ENCODE peak calls at places on chromosomes 13 and 19, in eight cellular contexts. Y is kidney epithelial cell; H is CD8-positive, alpha-beta T cell; X is AG09319; D is RWPE1; E is BE2C; Q is uterus; L is mucosa of descending colon. G is an unnamed sample.

GRCh38 chr13:80463673-80464352 is 122.9 kb upstream of the SPRY2 start:
- DNase-seq in E (no peak), Y (no peak), Q (no peak), X (no peak), D (no peak), H (no peak), L (no peak), G (no peak)

GRCh38 chr13:39561971-39562370 is 41.0 kb downstream of the LHFPL6 start:
- DNase-seq in H (no peak), Y (no peak), D (no peak), X (no peak), E (no peak), Q (no peak), L (no peak), G (no peak)

GRCh38 chr13:93375491-93375890 is 148.9 kb downstream of the GPC6 start:
- DNase-seq in H (no peak), Y (no peak), Q (no peak), L (no peak), D (no peak), X (no peak), E (no peak), G (no peak)

GRCh38 chr13:45049478-45049877 is 60.1 kb downstream of the GPALPP1 start:
- DNase-seq in H (no peak), X (no peak), L (no peak), D (no peak), E (no peak), Y (no peak), Q (no peak), G (no peak)

GRCh38 chr13:58838615-58839014 is 1207.1 kb downstream of the PCDH17 start:
- DNase-seq in Y (no peak), E (no peak), L (no peak), X (no peak), H (no peak), Q (no peak), D (no peak), G (no peak)

GRCh38 chr13:90701264-90701663 is 646.2 kb upstream of the MIR17HG start:
- DNase-seq in E (no peak), L (no peak), X (no peak), Q (no peak), Y (no peak), D (no peak), H (no peak), G (no peak)

GRCh38 chr13:21549633-21550032 is 54.3 kb downstream of the MICU2 start:
- DNase-seq in X (no peak), H (no peak), E (no peak), Y (no peak), Q (no peak), L (no peak), D (no peak), G (no peak)

GRCh38 chr19:18589380-18590272 is 1.0 kb downstream of the REX1BD start:
- DNase-seq in X (no peak), E (peak), H (peak), Q (peak), D (peak), Y (no peak), L (peak), G (no peak)

GRCh38 chr13:31846984-31847752 is 107.8 kb downstream of the RXFP2 start:
- DNase-seq in X (no peak), H (no peak), E (no peak), Q (no peak), D (peak), Y (no peak), L (no peak), G (no peak)

GRCh38 chr19:10284641-10285278 is 2.0 kb upstream of the ICAM4 start:
- DNase-seq in L (no peak), X (no peak), Y (no peak), H (no peak), Q (no peak), E (no peak), D (no peak), G (no peak)

GRCh38 chr13:76527041-76527440 is 359.2 kb downstream of the KCTD12 start:
- DNase-seq in D (no peak), H (no peak), L (no peak), Q (no peak), E (no peak), Y (no peak), X (no peak), G (no peak)

GRCh38 chr19:15282311-15282705 is 50.0 kb downstream of the BRD4 start:
- DNase-seq in Q (no peak), E (no peak), D (peak), Y (no peak), H (no peak), L (no peak), X (no peak), G (no peak)

GRCh38 chr13:48775804-48776203 is 122.1 kb downstream of the CYSLTR2 start:
- DNase-seq in L (no peak), Q (no peak), X (peak), D (no peak), H (no peak), Y (peak), E (no peak), G (no peak)

GRCh38 chr13:113766035-113766800 is 7.2 kb downstream of the TMEM255B start:
- DNase-seq in D (no peak), H (no peak), L (no peak), Y (no peak), Q (no peak), X (no peak), E (no peak), G (no peak)

GRCh38 chr13:33066329-33066728 is 50.1 kb downstream of the KL start:
- DNase-seq in Y (no peak), Q (no peak), L (no peak), D (no peak), X (no peak), E (no peak), H (no peak), G (no peak)

GRCh38 chr13:33070713-33071112 is 54.5 kb downstream of the KL start:
- DNase-seq in E (no peak), Y (peak), Q (no peak), L (no peak), D (peak), X (no peak), H (no peak), G (no peak)

GRCh38 chr13:33072282-33072681 is 56.1 kb downstream of the KL start:
- DNase-seq in E (no peak), L (no peak), Y (no peak), Q (no peak), X (no peak), H (no peak), D (no peak), G (no peak)

GRCh38 chr13:33072759-33073158 is 56.5 kb downstream of the KL start:
- DNase-seq in D (no peak), H (no peak), X (no peak), Q (no peak), Y (no peak), L (no peak), E (no peak), G (no peak)

DNA sequence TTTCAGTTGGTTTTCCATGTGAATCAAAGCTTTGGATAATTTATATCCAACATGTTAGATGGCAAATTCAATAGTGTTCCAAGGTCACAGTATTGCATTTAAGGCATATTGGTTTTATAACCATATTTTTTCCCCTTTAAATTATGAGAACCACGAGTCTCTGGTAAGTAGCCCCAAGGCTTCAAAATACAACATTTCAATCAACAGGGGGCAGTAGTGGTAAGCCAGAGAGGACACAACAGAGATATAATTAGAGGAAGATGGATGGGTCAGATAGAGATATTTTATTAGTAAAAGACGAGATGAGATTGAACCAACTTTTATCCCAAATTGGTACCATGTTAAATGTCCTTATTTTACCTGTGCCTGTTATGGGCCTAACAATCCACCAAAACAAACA is 53.1 kb downstream of the KL start:
- DNase-seq in E (no peak), X (no peak), L (no peak), H (no peak), D (no peak), Q (no peak), Y (no peak), G (no peak)
- TF ChIP-seq CTCF in E (peak), X (no peak), L (no peak), H (no peak), D (no peak), Q (no peak), Y (no peak), G (no peak)

DNA sequence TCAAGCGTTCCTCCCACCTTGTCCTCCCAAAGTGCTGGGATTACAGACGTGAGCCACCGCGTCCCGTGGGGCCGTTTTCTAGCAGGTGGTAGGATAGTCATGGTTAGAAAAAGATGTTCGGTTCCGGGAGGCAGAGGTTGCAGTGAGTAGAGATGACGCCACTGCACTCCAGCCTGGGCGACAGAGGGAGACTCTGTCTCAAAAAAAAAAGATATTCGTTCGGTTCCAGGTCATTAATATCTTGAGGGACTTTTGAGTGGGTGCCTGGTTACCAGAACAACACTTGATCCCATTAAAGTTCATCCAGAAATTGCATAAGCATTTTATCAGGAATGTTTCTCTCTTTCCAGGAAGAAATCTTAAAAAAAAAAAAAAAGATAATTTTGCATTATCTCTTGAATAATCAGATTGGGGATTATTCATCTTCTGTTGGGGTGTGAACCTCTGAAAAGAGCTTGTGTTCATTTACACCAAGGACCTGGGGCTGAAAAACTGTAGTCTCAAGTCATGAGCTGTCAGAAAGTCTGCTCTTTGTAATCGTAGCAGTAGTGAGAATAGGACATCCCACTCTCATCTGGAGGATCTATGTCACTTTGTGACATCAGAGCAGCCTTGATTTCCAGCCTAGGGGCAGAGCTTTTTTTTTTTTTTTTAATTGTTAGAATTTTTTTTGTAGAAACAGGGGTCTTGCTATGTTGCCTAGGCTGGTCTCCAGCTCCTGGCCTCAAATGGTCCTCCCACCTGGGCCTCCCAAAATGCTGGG is 1.0 kb upstream of the ETHE1 start:
- DNase-seq in E (no peak), X (no peak), D (no peak), L (peak), H (no peak), Q (peak), Y (no peak), G (peak)
- TF ChIP-seq CTCF in E (no peak), X (no peak), D (no peak), L (no peak), H (no peak), Q (peak), Y (peak), G (no peak)

DNA sequence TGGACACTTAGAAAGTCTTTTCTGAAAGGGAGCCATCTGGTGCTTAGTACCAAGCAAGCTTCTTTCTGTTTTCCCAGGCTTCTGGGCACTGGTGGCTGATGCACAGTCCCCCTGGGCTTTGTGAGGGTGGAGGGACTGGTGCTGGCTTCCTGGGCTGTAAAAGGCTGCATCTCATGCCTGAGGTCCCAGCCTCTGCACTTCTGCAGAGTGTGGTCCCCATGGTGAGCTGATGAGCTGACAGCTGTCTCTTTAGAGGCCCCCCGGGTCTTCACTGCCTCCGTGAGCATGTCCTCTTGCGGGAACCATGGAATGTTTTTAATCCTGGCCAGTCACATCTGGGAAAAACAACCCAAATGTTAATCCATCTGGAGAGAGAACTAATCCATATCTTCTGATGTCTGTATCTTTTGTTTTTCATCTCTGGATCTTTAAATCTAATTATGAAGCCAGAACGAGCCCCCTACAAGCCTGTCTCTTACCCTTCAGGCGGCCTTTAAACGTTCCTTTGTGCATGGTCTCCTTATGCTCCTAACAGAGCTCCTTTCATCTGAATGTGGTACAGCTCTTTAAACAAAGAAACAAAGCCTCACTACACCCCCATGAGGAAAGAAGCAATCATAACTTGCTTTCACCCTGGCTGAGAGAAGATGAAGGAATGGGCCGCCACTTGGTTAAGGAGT is 40.4 kb downstream of the OLFM4 start:
- DNase-seq in H (no peak), D (no peak), Y (no peak), Q (no peak), X (no peak), E (no peak), L (no peak), G (no peak)
- TF ChIP-seq CTCF in H (no peak), D (no peak), Y (no peak), Q (no peak), X (no peak), E (no peak), L (no peak), G (no peak)

DNA sequence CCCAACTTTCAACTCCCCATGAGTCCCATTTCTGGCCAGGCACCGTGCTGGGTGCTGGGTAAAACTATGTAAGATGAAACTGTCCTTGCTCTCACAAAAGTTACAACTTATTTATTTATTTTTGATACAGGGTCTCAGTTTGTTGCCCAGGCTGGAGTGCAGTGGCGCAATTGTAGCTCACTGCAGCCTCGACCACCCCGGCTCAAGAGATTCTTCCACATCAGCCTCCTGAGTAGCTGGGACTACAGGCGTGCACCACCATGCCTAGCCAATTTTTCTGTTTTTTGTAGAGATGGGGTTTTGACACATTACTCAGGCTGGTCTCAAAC is 12.9 kb upstream of the CADM4 start:
- DNase-seq in X (no peak), H (no peak), L (no peak), Q (no peak), D (no peak), Y (no peak), E (no peak), G (no peak)
- TF ChIP-seq CTCF in X (no peak), H (peak), L (no peak), Q (no peak), D (peak), Y (no peak), E (no peak), G (no peak)

GRCh38 chr13:98083507-98083906 is 59.4 kb upstream of the FARP1 start:
- DNase-seq in Y (peak), E (no peak), Q (no peak), H (no peak), L (no peak), X (peak), D (no peak), G (no peak)
- TF ChIP-seq CTCF in Y (no peak), E (no peak), Q (no peak), H (no peak), L (no peak), X (peak), D (no peak), G (no peak)

GRCh38 chr13:33441015-33441414 is 155.5 kb upstream of the STARD13 start:
- DNase-seq in H (no peak), D (peak), X (no peak), Y (no peak), Q (no peak), L (no peak), E (peak), G (no peak)
- TF ChIP-seq CTCF in H (no peak), D (no peak), X (peak), Y (peak), Q (peak), L (no peak), E (peak), G (no peak)

GRCh38 chr13:55087085-55087484 is 2053.6 kb upstream of the PRR20A start:
- DNase-seq in Q (no peak), H (no peak), L (no peak), E (no peak), Y (no peak), D (no peak), X (no peak), G (no peak)
- TF ChIP-seq CTCF in Q (no peak), H (no peak), L (no peak), E (no peak), Y (no peak), D (no peak), X (no peak), G (no peak)